ENCODE peak calls at places on chromosomes 7 and 10, in six cellular contexts. A is K562; Z is pancreas; G is fibroblast of lung; Y is CD4-positive, CD25-positive, alpha-beta regulatory T cell; R is MM.1S. F is an unnamed sample.

GRCh38 chr7:39589323-39590111 is 23.3 kb downstream of the YAE1 start:
- DNase-seq in A (peak; percentile 64), Z (no peak), G (peak; percentile 64), Y (peak; percentile 34), R (peak; percentile 87), F (peak; percentile 84)

GRCh38 chr10:11002916-11003315 is 14.8 kb upstream of the CELF2 start:
- DNase-seq in A (no peak), Z (no peak), G (no peak), Y (no peak), R (no peak), F (no peak)

GRCh38 chr7:106037489-106038176 is 74.5 kb downstream of the SYPL1 start:
- DNase-seq in A (no peak), Z (no peak), G (no peak), Y (no peak), R (no peak), F (no peak)

GRCh38 chr7:50805425-50806130 is 22.9 kb upstream of the GRB10 start:
- DNase-seq in A (peak; percentile 4), Z (no peak), G (no peak), Y (no peak), R (peak; percentile 39), F (no peak)

GRCh38 chr10:50600831-50601466 is 22.8 kb downstream of the SGMS1 start:
- DNase-seq in A (no peak), Z (no peak), G (peak; percentile 45), Y (no peak), R (no peak), F (peak; percentile 54)

GRCh38 chr10:114043532-114044250 is at the start of gene ADRB1:
- DNase-seq in A (peak; percentile 32), Z (peak; percentile 93), G (peak; percentile 25), Y (no peak), R (peak; percentile 49), F (no peak)

GRCh38 chr7:142125576-142125975 is 14.1 kb downstream of the MGAM2 start:
- DNase-seq in A (no peak), Z (no peak), G (no peak), Y (no peak), R (no peak), F (no peak)

GRCh38 chr7:106177295-106177690 is 65.2 kb upstream of the SYPL1 start:
- DNase-seq in A (no peak), Z (no peak), G (peak; percentile 51), Y (no peak), R (peak; percentile 29), F (no peak)

GRCh38 chr7:2003931-2004812 is 228.6 kb downstream of the MAD1L1 start:
- DNase-seq in A (no peak), Z (peak; percentile 14), G (no peak), Y (no peak), R (no peak), F (no peak)

GRCh38 chr7:93374345-93374940 is 142.3 kb downstream of the VPS50 start:
- DNase-seq in A (peak; percentile 21), Z (no peak), G (peak; percentile 61), Y (no peak), R (peak; percentile 65), F (peak; percentile 49)

GRCh38 chr7:47846117-47846836 is 102.0 kb downstream of the PKD1L1 start:
- DNase-seq in A (no peak), Z (no peak), G (peak; percentile 36), Y (no peak), R (no peak), F (peak; percentile 44)

GRCh38 chr7:149854611-149855367 is 16.6 kb downstream of the ZNF862 start:
- DNase-seq in A (no peak), Z (peak; percentile 86), G (peak; percentile 51), Y (no peak), R (no peak), F (peak; percentile 33)

GRCh38 chr10:22429146-22429545 is 83.8 kb downstream of the SPAG6 start:
- DNase-seq in A (no peak), Z (no peak), G (no peak), Y (no peak), R (no peak), F (no peak)

GRCh38 chr7:7516662-7517061 is 19.0 kb downstream of the COL28A1 start:
- DNase-seq in A (no peak), Z (no peak), G (no peak), Y (no peak), R (no peak), F (no peak)

GRCh38 chr10:6493521-6494451 is 86.3 kb downstream of the PRKCQ start:
- DNase-seq in A (no peak), Z (no peak), G (peak; percentile 1), Y (no peak), R (no peak), F (peak; percentile 26)

GRCh38 chr10:38054361-38054797 is 39.8 kb upstream of the ZNF37A start:
- DNase-seq in A (no peak), Z (no peak), G (peak; percentile 90), Y (no peak), R (no peak), F (peak; percentile 87)

GRCh38 chr10:45198596-45199379 is 116.6 kb downstream of the OR13A1 start:
- DNase-seq in A (no peak), Z (no peak), G (no peak), Y (no peak), R (no peak), F (no peak)

GRCh38 chr7:24755096-24755495 is 2.2 kb downstream of the GSDME start:
- DNase-seq in A (no peak), Z (no peak), G (no peak), Y (no peak), R (no peak), F (no peak)

GRCh38 chr10:77160679-77161078 is 476.9 kb downstream of the KCNMA1 start:
- DNase-seq in A (no peak), Z (no peak), G (peak; percentile 89), Y (no peak), R (no peak), F (peak; percentile 98)

GRCh38 chr7:95718556-95719410 is 53.6 kb upstream of the DYNC1I1 start:
- DNase-seq in A (no peak), Z (no peak), G (peak; percentile 45), Y (no peak), R (peak; percentile 58), F (peak; percentile 43)

GRCh38 chr10:89516149-89516832 is 19.1 kb downstream of the SLC16A12 start:
- DNase-seq in A (no peak), Z (peak; percentile 81), G (peak; percentile 95), Y (no peak), R (no peak), F (peak; percentile 95)

GRCh38 chr10:1605999-1606940 is 131.1 kb downstream of the ADARB2 start:
- DNase-seq in A (no peak), Z (no peak), G (no peak), Y (no peak), R (no peak), F (no peak)

GRCh38 chr10:31961264-31961663 is 32.6 kb upstream of the ARHGAP12 start:
- DNase-seq in A (no peak), Z (no peak), G (no peak), Y (no peak), R (no peak), F (no peak)

GRCh38 chr7:130838738-130839137 is 104.7 kb upstream of the KLF14 start:
- DNase-seq in A (no peak), Z (no peak), G (peak; percentile 95), Y (no peak), R (peak; percentile 22), F (peak; percentile 99)

GRCh38 chr7:139544645-139545044 is 21.2 kb downstream of the CLEC2L start:
- DNase-seq in A (no peak), Z (no peak), G (no peak), Y (no peak), R (no peak), F (no peak)

GRCh38 chr10:62433181-62433692 is 59.1 kb downstream of the ZNF365 start:
- DNase-seq in A (peak; percentile 22), Z (no peak), G (peak; percentile 88), Y (no peak), R (no peak), F (peak; percentile 99)
- H3K4me3 ChIP-seq in A (no peak overlapping the region), Z (no peak overlapping the region), G (no peak overlapping the region), Y (no peak overlapping the region), R (no peak overlapping the region), F (no peak overlapping the region)

DNA sequence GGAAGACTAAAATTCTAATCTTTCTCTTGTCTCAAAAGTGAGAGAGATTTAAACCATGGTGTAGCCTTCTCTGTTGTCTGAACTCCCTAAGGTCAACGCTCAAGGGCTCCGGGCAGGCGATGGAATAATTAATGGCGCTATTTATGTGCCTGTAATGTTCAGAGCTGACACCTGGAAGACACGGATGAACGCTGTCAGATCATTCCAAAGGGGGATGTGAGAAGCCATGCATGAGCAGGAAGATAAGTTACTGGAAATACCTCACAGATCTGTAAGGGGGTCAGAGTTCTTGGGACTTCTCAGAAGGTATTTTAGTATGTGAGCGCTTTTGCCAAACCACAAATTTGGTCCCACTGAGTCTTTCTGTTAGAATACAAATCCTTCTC is 73.3 kb upstream of the MTPN start:
- DNase-seq in A (no peak), Z (no peak), G (no peak), Y (no peak), R (no peak), F (no peak)
- H3K4me3 ChIP-seq in A (no peak overlapping the region), Z (no peak overlapping the region), G (no peak overlapping the region), Y (no peak overlapping the region), R (no peak overlapping the region), F (no peak overlapping the region)

DNA sequence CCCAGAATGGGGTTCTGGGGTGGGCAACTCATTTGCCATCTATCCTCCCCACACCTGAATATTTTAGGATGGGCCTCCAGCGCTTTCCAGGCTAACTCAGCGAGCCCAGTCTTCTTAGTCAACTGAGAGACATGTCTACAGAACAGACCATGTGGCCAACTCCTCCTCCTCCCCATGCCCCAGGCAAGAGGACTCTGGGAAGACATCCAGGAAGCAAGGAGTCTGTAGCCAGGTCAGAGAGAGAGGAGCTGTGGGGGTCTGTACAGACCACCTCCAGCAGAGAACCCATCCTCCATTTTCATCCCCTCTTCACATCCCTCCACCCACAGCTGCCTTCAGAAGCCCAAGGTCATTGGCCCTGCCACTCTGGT is 55.8 kb upstream of the LBX1 start:
- DNase-seq in A (no peak), Z (no peak), G (no peak), Y (no peak), R (no peak), F (no peak)
- H3K4me3 ChIP-seq in A (no peak overlapping the region), Z (no peak overlapping the region), G (no peak overlapping the region), Y (no peak overlapping the region), R (no peak overlapping the region), F (no peak overlapping the region)

GRCh38 chr7:42189535-42189934 is 47.5 kb downstream of the GLI3 start:
- DNase-seq in A (no peak), Z (no peak), G (peak; percentile 25), Y (no peak), R (no peak), F (peak; percentile 58)
- H3K4me3 ChIP-seq in A (no peak overlapping the region), Z (no peak overlapping the region), G (no peak overlapping the region), Y (no peak overlapping the region), R (no peak overlapping the region), F (no peak overlapping the region)

GRCh38 chr10:69629519-69629896 is 539 bp upstream of the FAM241B start:
- DNase-seq in A (no peak), Z (no peak), G (no peak), Y (no peak), R (no peak), F (no peak)
- H3K4me3 ChIP-seq in A (peak overlapping the region; percentile 58), Z (no peak overlapping the region), G (no peak overlapping the region), Y (peak overlapping the region; percentile 43), R (peak overlapping the region; percentile 73), F (no peak overlapping the region)

F was measured in fibroblast of mammary gland.